ENCODE peak calls at places on chromosomes 4 and X, in seven cellular contexts. H is NCI-H774, Z is B cell, S is ovary, Q is lower lobe of right lung, P is mucosa of gallbladder, M is NCI-H1694 treated with DMSO at 0.1 percent for 48 hours. R is an unnamed sample.

GRCh38 chr4:8602686-8603430 is 10.3 kb downstream of the CPZ start:
- DNase-seq in H (no peak), Z (no peak), M (no peak), Q (no peak), S (no peak), P (no peak), R (no peak)

GRCh38 chrX:154546354-154547244 is at the start of gene G6PD:
- DNase-seq in M (peak), H (peak), S (no peak), Q (peak), P (peak), Z (peak), R (no peak)

GRCh38 chr4:82320351-82320750 is 53.4 kb downstream of the HNRNPD start:
- DNase-seq in S (no peak), Z (no peak), Q (no peak), M (no peak), P (no peak), H (no peak), R (no peak)

GRCh38 chrX:111955916-111956315 is 79.9 kb downstream of the TRPC5OS start:
- DNase-seq in Q (no peak), S (no peak), H (no peak), M (no peak), Z (no peak), P (no peak), R (no peak)

GRCh38 chrX:11533211-11533651 is 132.5 kb downstream of the ARHGAP6 start:
- DNase-seq in Q (no peak), M (peak), S (no peak), H (peak), P (no peak), Z (peak), R (no peak)

GRCh38 chrX:11558972-11559371 is 106.7 kb downstream of the ARHGAP6 start:
- DNase-seq in M (no peak), Z (peak), S (no peak), Q (peak), H (no peak), P (no peak), R (no peak)

GRCh38 chr4:153067376-153067775 is 131.3 kb downstream of the FHDC1 start:
- DNase-seq in S (no peak), Z (no peak), H (no peak), Q (no peak), M (no peak), P (peak), R (no peak)

GRCh38 chr4:121656269-121656641 is 40.5 kb downstream of the ANXA5 start:
- DNase-seq in Q (peak), H (no peak), S (peak), Z (peak), M (peak), P (peak), R (peak)

GRCh38 chr4:101865501-101866062 is 75.1 kb downstream of the BANK1 start:
- DNase-seq in H (no peak), Z (no peak), M (no peak), P (no peak), Q (no peak), S (no peak), R (no peak)

GRCh38 chrX:135086197-135086854 is 34.0 kb downstream of the ETDB start:
- DNase-seq in Q (no peak), Z (peak), P (peak), M (peak), S (no peak), H (peak), R (no peak)

GRCh38 chr4:152189451-152190179 is 346.3 kb downstream of the FBXW7 start:
- DNase-seq in M (no peak), Z (no peak), H (peak), P (no peak), Q (no peak), S (no peak), R (no peak)

GRCh38 chrX:10800776-10801175 is 180.4 kb upstream of the MID1 start:
- DNase-seq in Q (no peak), P (no peak), Z (no peak), H (no peak), M (no peak), S (no peak), R (no peak)

GRCh38 chr4:102786279-102786678 is 25.5 kb upstream of the MANBA start:
- DNase-seq in M (no peak), P (no peak), Z (no peak), Q (no peak), H (no peak), S (no peak), R (no peak)

GRCh38 chr4:3041192-3042142 is 32.9 kb downstream of the HTT-AS start:
- DNase-seq in M (no peak), Q (peak), Z (peak), P (peak), S (peak), H (no peak), R (peak)

GRCh38 chr4:78864405-78865024 is 74.7 kb downstream of the PAQR3 start:
- DNase-seq in Z (peak), P (peak), H (peak), S (no peak), M (peak), Q (no peak), R (no peak)

GRCh38 chr4:67020079-67020807 is 525.1 kb downstream of the CENPC start:
- DNase-seq in Q (no peak), M (no peak), Z (no peak), P (no peak), S (no peak), H (no peak), R (no peak)

R was measured in psoas muscle.